ENCODE peak calls at places on chromosomes 3 and 15, in ten cellular contexts. F is breast epithelium, W is endothelial cell of umbilical vein, M is transverse colon, P is uterus, G is IMR-90, H is A549, Z is stomach, E is K562, R is body of pancreas. K is an unnamed sample.

GRCh38 chr3:167851171-167851570 is 115.7 kb downstream of the SERPINI1 start:
- DNase-seq in H (no peak), F (no peak), Z (no peak), R (no peak), M (no peak), E (no peak), G (peak; percentile 7), W (no peak), P (no peak), K (no peak)

GRCh38 chr3:132593950-132594328 is 3.1 kb upstream of the ACKR4 start:
- DNase-seq in Z (no peak), F (no peak), W (peak; percentile 93), H (no peak), R (no peak), E (no peak), G (peak; percentile 85), M (no peak), P (no peak), K (no peak)

GRCh38 chr15:65338366-65338765 is 33.9 kb downstream of the RNU5B-1 start:
- DNase-seq in W (no peak), E (no peak), R (no peak), Z (no peak), F (no peak), G (no peak), P (no peak), H (no peak), M (peak; percentile 64), K (no peak)

GRCh38 chr15:29270169-29270955 is 740 bp upstream of the NSMCE3 start:
- DNase-seq in W (no peak), G (peak; percentile 73), M (no peak), P (no peak), F (no peak), H (no peak), E (no peak), Z (no peak), R (no peak), K (no peak)

GRCh38 chr15:66854012-66854965 is 152.3 kb downstream of the SMAD6 start:
- DNase-seq in P (no peak), E (no peak), F (no peak), W (no peak), M (peak; percentile 7), H (no peak), G (no peak), Z (peak; percentile 20), R (no peak), K (peak; percentile 14)

GRCh38 chr3:12990781-12991480 is 82.3 kb downstream of the IQSEC1 start:
- DNase-seq in W (no peak), E (no peak), H (no peak), M (peak; percentile 4), G (peak; percentile 94), Z (no peak), F (no peak), R (no peak), P (no peak), K (no peak)

GRCh38 chr3:63706321-63707085 is 54.0 kb downstream of the SNTN start:
- DNase-seq in P (no peak), G (no peak), M (no peak), R (no peak), Z (no peak), E (no peak), F (no peak), W (no peak), H (no peak), K (no peak)

GRCh38 chr3:183541738-183542137 is 13.8 kb downstream of the KLHL6 start:
- DNase-seq in M (no peak), P (no peak), H (no peak), W (peak; percentile 9), E (no peak), Z (no peak), G (no peak), F (no peak), R (no peak), K (no peak)

GRCh38 chr15:87207945-87208580 is 1048.5 kb downstream of the NTRK3 start:
- DNase-seq in M (no peak), W (no peak), H (no peak), P (no peak), R (no peak), Z (no peak), F (no peak), G (peak; percentile 25), E (no peak), K (no peak)

GRCh38 chr3:53238051-53238850 is 17.6 kb downstream of the TKT start:
- DNase-seq in M (peak; percentile 51), H (peak; percentile 86), W (peak; percentile 98), Z (peak; percentile 51), R (no peak), F (no peak), P (no peak), E (no peak), G (peak; percentile 97), K (no peak)

GRCh38 chr15:41919954-41920538 is 26.2 kb upstream of the SPTBN5 start:
- DNase-seq in R (peak; percentile 70), F (no peak), G (peak; percentile 97), W (peak; percentile 97), Z (peak; percentile 64), H (no peak), E (no peak), P (no peak), M (no peak), K (peak; percentile 85)

GRCh38 chr15:41921167-41921566 is 27.3 kb upstream of the SPTBN5 start:
- DNase-seq in M (no peak), H (no peak), P (no peak), G (peak; percentile 43), R (no peak), Z (no peak), W (peak; percentile 43), F (peak; percentile 36), E (no peak), K (no peak)

GRCh38 chr15:41917767-41918430 is 24.0 kb upstream of the SPTBN5 start:
- DNase-seq in H (peak; percentile 24), E (peak; percentile 59), Z (peak; percentile 56), G (peak; percentile 84), R (peak; percentile 69), F (peak; percentile 51), M (no peak), P (no peak), W (peak; percentile 71), K (no peak)

GRCh38 chr15:41918506-41919126 is 24.8 kb upstream of the SPTBN5 start:
- DNase-seq in R (no peak), E (no peak), F (no peak), W (no peak), P (no peak), Z (no peak), G (no peak), H (no peak), M (no peak), K (no peak)

GRCh38 chr15:41919201-41919820 is 25.5 kb upstream of the SPTBN5 start:
- DNase-seq in F (no peak), R (peak; percentile 62), G (no peak), W (no peak), E (no peak), Z (no peak), P (no peak), H (no peak), M (no peak), K (peak; percentile 67)
- TF ChIP-seq POLR2A in F (no peak), R (peak; percentile 60), G (no peak), W (no peak), E (no peak), Z (no peak), P (no peak), H (no peak), M (no peak), K (no peak)

DNA sequence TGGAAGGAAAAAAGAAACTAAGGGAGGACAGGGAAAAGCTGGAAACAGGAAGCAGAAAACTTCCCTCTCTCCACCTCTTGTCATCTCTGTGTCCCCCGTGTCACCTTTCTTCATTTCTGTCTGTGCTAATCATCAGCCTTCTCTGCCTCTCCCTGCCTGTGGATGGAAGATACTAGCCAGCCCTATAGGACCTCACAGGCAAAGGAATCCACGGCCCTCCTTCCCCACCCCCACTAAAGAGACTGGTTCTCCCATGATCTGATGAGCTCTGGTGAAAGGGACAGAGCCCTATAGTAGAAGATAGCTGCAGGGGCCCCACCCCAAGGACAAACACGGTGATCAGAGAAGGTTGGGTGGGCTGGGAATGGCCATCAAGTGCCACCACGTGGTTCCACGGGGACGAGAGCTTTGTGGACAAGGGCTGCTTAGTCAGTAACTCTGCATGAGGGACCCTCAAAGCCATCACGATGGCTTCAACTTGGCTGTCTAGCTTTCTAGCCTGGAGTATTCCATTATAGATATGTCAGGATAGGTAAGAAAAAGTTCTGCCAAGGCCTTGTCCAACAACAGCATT is 27.8 kb upstream of the RASA2 start:
- DNase-seq in G (no peak), P (no peak), M (no peak), R (no peak), W (no peak), H (no peak), Z (no peak), F (no peak), E (peak; percentile 75), K (no peak)
- H3K4me1 ChIP-seq in G (peaks cover 17% of the 10 kb centered on the region), P (no peaks in the 10 kb centered on the region), M (peaks cover 18% of the 10 kb centered on the region), R (peaks cover 15% of the 10 kb centered on the region), W (no peaks in the 10 kb centered on the region), H (peaks cover 14% of the 10 kb centered on the region), Z (peaks cover 34% of the 10 kb centered on the region), F (no peaks in the 10 kb centered on the region), E (peaks cover 42% of the 10 kb centered on the region), K (peaks cover 20% of the 10 kb centered on the region)

DNA sequence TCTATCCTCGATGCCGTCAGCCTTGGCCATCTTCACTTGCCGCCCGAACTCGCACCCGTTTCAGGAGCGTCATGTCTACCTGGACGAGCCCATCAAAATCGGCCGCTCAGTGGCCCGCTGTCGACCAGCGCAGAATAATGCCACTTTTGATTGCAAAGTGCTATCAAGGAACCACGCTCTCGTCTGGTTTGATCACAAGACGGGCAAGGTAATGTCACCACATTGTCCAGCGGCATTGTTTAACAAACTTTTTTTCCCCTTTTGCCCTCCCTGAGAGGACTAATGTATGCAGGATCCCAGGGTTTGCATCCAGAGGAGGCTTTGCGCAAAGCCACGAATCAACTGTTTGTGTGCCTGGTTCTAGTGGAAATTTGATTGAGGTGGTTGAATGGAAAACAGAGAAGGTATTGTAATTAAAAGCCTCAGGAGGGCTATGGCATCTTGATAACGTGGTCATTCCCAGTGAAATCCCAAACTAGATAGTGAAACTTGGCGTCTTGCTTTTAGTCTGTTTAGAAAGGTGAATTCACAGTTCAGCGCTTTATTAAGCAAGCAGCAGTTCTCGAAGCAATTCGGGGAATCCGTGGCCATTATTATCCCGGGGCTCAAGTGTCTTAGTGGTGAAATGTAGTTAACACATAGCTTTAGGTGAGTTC is 1.7 kb downstream of the SLMAP start:
- DNase-seq in P (no peak), Z (no peak), E (no peak), G (peak; percentile 28), M (peak; percentile 13), W (peak; percentile 39), H (peak; percentile 19), R (peak; percentile 14), F (no peak), K (no peak)
- TF ChIP-seq POLR2A in P (no peak), Z (no peak), E (no peak), G (no peak), M (no peak), W (no peak), H (no peak), R (no peak), F (no peak), K (no peak)

DNA sequence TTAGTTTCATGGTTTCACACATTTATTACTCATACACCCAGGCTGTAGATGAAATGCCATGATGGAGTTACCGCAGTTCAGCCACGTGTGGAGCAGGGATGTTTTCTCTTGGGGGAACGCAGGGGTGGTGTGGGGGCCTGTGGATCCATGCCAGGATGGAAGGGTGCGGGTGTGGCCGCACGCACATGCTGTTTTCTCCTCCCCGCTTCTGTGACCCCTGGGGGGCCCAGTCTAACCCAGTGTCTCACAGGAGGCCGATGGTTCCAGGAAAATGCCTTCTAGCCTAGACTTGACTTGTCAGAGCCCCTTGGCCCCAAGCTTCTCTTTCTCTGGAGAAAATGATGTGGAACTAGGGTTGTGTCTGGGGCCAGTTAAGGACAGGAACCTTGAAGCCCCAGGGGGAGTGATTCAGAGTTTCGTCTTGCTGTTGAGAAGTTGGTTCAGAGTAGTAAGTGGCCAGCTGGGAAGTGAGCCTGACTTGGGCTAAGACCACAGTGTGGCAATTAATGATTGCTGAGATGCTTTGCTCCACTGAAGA is 240.4 kb upstream of the BHLHE40 start:
- DNase-seq in E (peak; percentile 29), M (no peak), W (no peak), G (no peak), R (no peak), H (no peak), P (no peak), F (no peak), Z (no peak), K (no peak)
- H3K4me1 ChIP-seq in E (peaks cover 73% of the 10 kb centered on the region), M (peaks cover 31% of the 10 kb centered on the region), W (peaks cover 21% of the 10 kb centered on the region), G (peaks cover 9% of the 10 kb centered on the region), R (peaks cover 42% of the 10 kb centered on the region), H (peaks cover 56% of the 10 kb centered on the region), P (peaks cover 5% of the 10 kb centered on the region), F (peaks cover 22% of the 10 kb centered on the region), Z (peaks cover 68% of the 10 kb centered on the region), K (peaks cover 24% of the 10 kb centered on the region)